ENCODE peak calls at places on chromosomes 13 and 19, in seven cellular contexts. J, H, X, D, B, M and A are unnamed samples.

GRCh38 chr13:92994056-92994455 is 232.6 kb upstream of the GPC6 start:
- DNase-seq in J (no peak), D (no peak), M (no peak), B (no peak), H (no peak), X (no peak), A (no peak)

GRCh38 chr19:33064117-33064777 is 441 bp downstream of the RHPN2 start:
- DNase-seq in M (no peak), D (no peak), J (peak; percentile 20), B (peak; percentile 40), X (peak; percentile 15), H (peak; percentile 28), A (no peak)

GRCh38 chr19:16066611-16067104 is 9.6 kb upstream of the TPM4 start:
- DNase-seq in X (peak; percentile 50), J (peak; percentile 87), B (no peak), D (no peak), H (no peak), M (no peak), A (no peak)

GRCh38 chr19:54188224-54188871 is 1.0 kb downstream of the MBOAT7 start:
- DNase-seq in B (peak; percentile 51), M (no peak), H (no peak), D (no peak), X (no peak), J (peak; percentile 93), A (no peak)

GRCh38 chr13:20550799-20551198 is 16.2 kb upstream of the IFT88 start:
- DNase-seq in M (no peak), J (peak; percentile 26), X (no peak), H (no peak), D (no peak), B (no peak), A (no peak)

GRCh38 chr19:37466277-37466797 is 907 bp downstream of the ZNF569 start:
- DNase-seq in H (no peak), J (no peak), D (no peak), B (no peak), M (no peak), X (no peak), A (no peak)

GRCh38 chr19:55927991-55928390 is 4.1 kb downstream of the NLRP13 start:
- DNase-seq in J (no peak), X (no peak), H (no peak), D (no peak), M (no peak), B (no peak), A (no peak)

GRCh38 chr19:20124879-20125278 is 42.1 kb upstream of the ZNF486 start:
- DNase-seq in B (no peak), X (no peak), J (no peak), D (no peak), H (no peak), M (no peak), A (no peak)

GRCh38 chr19:30132312-30133075 is 190.5 kb downstream of the URI1 start:
- DNase-seq in M (no peak), B (no peak), H (no peak), X (no peak), J (no peak), D (no peak), A (no peak)

GRCh38 chr19:35168261-35168660 is 13.7 kb downstream of the FXYD5 start:
- DNase-seq in M (no peak), H (no peak), X (no peak), B (peak; percentile 47), J (no peak), D (no peak), A (no peak)

GRCh38 chr13:100075700-100076587 is 12.9 kb upstream of the PCCA start:
- DNase-seq in X (no peak), J (no peak), M (no peak), D (no peak), H (no peak), B (no peak), A (no peak)

GRCh38 chr13:106243011-106243410 is 292.5 kb downstream of the EFNB2 start:
- DNase-seq in M (no peak), D (no peak), B (no peak), J (no peak), X (no peak), H (no peak), A (no peak)

GRCh38 chr13:112171570-112171965 is 104.6 kb downstream of the SOX1 start:
- DNase-seq in X (no peak), H (no peak), J (no peak), M (no peak), B (no peak), D (no peak), A (no peak)